ENCODE peak calls at places on chromosomes 6 and 20, in ten cellular contexts. One of them, this sample, is unnamed.

GRCh38 chr6:28807682-28808280 is 116.0 kb downstream of the TRIM27 start:
- DNase-seq in stimulated activated naive B cell treated with anti-CD40 and anti-IgM and Interleukin-4, amounts not matched to agents 10 μg/mL and 1 μg/mL and 100 μg/mL, for 72 hours: no peak
- DNase-seq in posterior cingulate gyrus: no peak
- DNase-seq in HuH-7.5: no peak
- DNase-seq in brain pericyte: no peak
- DNase-seq in effector CD4-positive, alpha-beta T cell: no peak
- DNase-seq in colonic mucosa: peak; percentile 42
- DNase-seq in HCT116: peak; percentile 75
- DNase-seq in spleen: no peak
- DNase-seq in activated T-cell treated with anti-CD3 and anti-CD28 coated beads, Interleukin-2, amount 50 U/mL, for 72 hours: peak; percentile 24
- DNase-seq in this sample: no peak

GRCh38 chr6:12516070-12516469 is 200.5 kb upstream of the PHACTR1 start:
- DNase-seq in stimulated activated naive B cell treated with anti-CD40 and anti-IgM and Interleukin-4, amounts not matched to agents 10 μg/mL and 1 μg/mL and 100 μg/mL, for 72 hours: no peak
- DNase-seq in posterior cingulate gyrus: no peak
- DNase-seq in HuH-7.5: no peak
- DNase-seq in brain pericyte: no peak
- DNase-seq in effector CD4-positive, alpha-beta T cell: no peak
- DNase-seq in colonic mucosa: peak; percentile 41
- DNase-seq in HCT116: no peak
- DNase-seq in spleen: no peak
- DNase-seq in activated T-cell treated with anti-CD3 and anti-CD28 coated beads, Interleukin-2, amount 50 U/mL, for 72 hours: no peak
- DNase-seq in this sample: no peak

GRCh38 chr6:47256361-47256760 is 53.3 kb downstream of the TNFRSF21 start:
- DNase-seq in stimulated activated naive B cell treated with anti-CD40 and anti-IgM and Interleukin-4, amounts not matched to agents 10 μg/mL and 1 μg/mL and 100 μg/mL, for 72 hours: no peak
- DNase-seq in posterior cingulate gyrus: no peak
- DNase-seq in HuH-7.5: no peak
- DNase-seq in brain pericyte: no peak
- DNase-seq in effector CD4-positive, alpha-beta T cell: no peak
- DNase-seq in colonic mucosa: no peak
- DNase-seq in HCT116: no peak
- DNase-seq in spleen: no peak
- DNase-seq in activated T-cell treated with anti-CD3 and anti-CD28 coated beads, Interleukin-2, amount 50 U/mL, for 72 hours: no peak
- DNase-seq in this sample: no peak

GRCh38 chr6:3516094-3516493 is 59.2 kb upstream of the SLC22A23 start:
- DNase-seq in stimulated activated naive B cell treated with anti-CD40 and anti-IgM and Interleukin-4, amounts not matched to agents 10 μg/mL and 1 μg/mL and 100 μg/mL, for 72 hours: no peak
- DNase-seq in posterior cingulate gyrus: no peak
- DNase-seq in HuH-7.5: no peak
- DNase-seq in brain pericyte: no peak
- DNase-seq in effector CD4-positive, alpha-beta T cell: no peak
- DNase-seq in colonic mucosa: no peak
- DNase-seq in HCT116: no peak
- DNase-seq in spleen: no peak
- DNase-seq in activated T-cell treated with anti-CD3 and anti-CD28 coated beads, Interleukin-2, amount 50 U/mL, for 72 hours: no peak
- DNase-seq in this sample: no peak

GRCh38 chr6:137645850-137646249 is 151.7 kb upstream of the OLIG3 start:
- DNase-seq in stimulated activated naive B cell treated with anti-CD40 and anti-IgM and Interleukin-4, amounts not matched to agents 10 μg/mL and 1 μg/mL and 100 μg/mL, for 72 hours: no peak
- DNase-seq in posterior cingulate gyrus: no peak
- DNase-seq in HuH-7.5: no peak
- DNase-seq in brain pericyte: no peak
- DNase-seq in effector CD4-positive, alpha-beta T cell: no peak
- DNase-seq in colonic mucosa: no peak
- DNase-seq in HCT116: no peak
- DNase-seq in spleen: no peak
- DNase-seq in activated T-cell treated with anti-CD3 and anti-CD28 coated beads, Interleukin-2, amount 50 U/mL, for 72 hours: no peak
- DNase-seq in this sample: no peak

GRCh38 chr20:46990017-46990810 is 95.6 kb downstream of the EYA2 start:
- DNase-seq in stimulated activated naive B cell treated with anti-CD40 and anti-IgM and Interleukin-4, amounts not matched to agents 10 μg/mL and 1 μg/mL and 100 μg/mL, for 72 hours: no peak
- DNase-seq in posterior cingulate gyrus: no peak
- DNase-seq in HuH-7.5: no peak
- DNase-seq in brain pericyte: no peak
- DNase-seq in effector CD4-positive, alpha-beta T cell: no peak
- DNase-seq in colonic mucosa: peak; percentile 40
- DNase-seq in HCT116: no peak
- DNase-seq in spleen: no peak
- DNase-seq in activated T-cell treated with anti-CD3 and anti-CD28 coated beads, Interleukin-2, amount 50 U/mL, for 72 hours: peak; percentile 67
- DNase-seq in this sample: no peak

GRCh38 chr6:8131265-8131897 is 29.0 kb upstream of the EEF1E1 start:
- DNase-seq in stimulated activated naive B cell treated with anti-CD40 and anti-IgM and Interleukin-4, amounts not matched to agents 10 μg/mL and 1 μg/mL and 100 μg/mL, for 72 hours: peak; percentile 9
- DNase-seq in posterior cingulate gyrus: no peak
- DNase-seq in HuH-7.5: peak; percentile 22
- DNase-seq in brain pericyte: no peak
- DNase-seq in effector CD4-positive, alpha-beta T cell: peak; percentile 7
- DNase-seq in colonic mucosa: peak; percentile 45
- DNase-seq in HCT116: peak; percentile 61
- DNase-seq in spleen: no peak
- DNase-seq in activated T-cell treated with anti-CD3 and anti-CD28 coated beads, Interleukin-2, amount 50 U/mL, for 72 hours: peak; percentile 52
- DNase-seq in this sample: peak; percentile 70

GRCh38 chr20:58995461-58996225 is 11.4 kb downstream of the CTSZ start:
- DNase-seq in stimulated activated naive B cell treated with anti-CD40 and anti-IgM and Interleukin-4, amounts not matched to agents 10 μg/mL and 1 μg/mL and 100 μg/mL, for 72 hours: no peak
- DNase-seq in posterior cingulate gyrus: no peak
- DNase-seq in HuH-7.5: peak; percentile 87
- DNase-seq in brain pericyte: no peak
- DNase-seq in effector CD4-positive, alpha-beta T cell: no peak
- DNase-seq in colonic mucosa: no peak
- DNase-seq in HCT116: no peak
- DNase-seq in spleen: peak; percentile 44
- DNase-seq in activated T-cell treated with anti-CD3 and anti-CD28 coated beads, Interleukin-2, amount 50 U/mL, for 72 hours: no peak
- DNase-seq in this sample: no peak

GRCh38 chr20:45320948-45321595 is 13.0 kb upstream of the MATN4 start:
- DNase-seq in stimulated activated naive B cell treated with anti-CD40 and anti-IgM and Interleukin-4, amounts not matched to agents 10 μg/mL and 1 μg/mL and 100 μg/mL, for 72 hours: peak; percentile 63
- DNase-seq in posterior cingulate gyrus: no peak
- DNase-seq in HuH-7.5: no peak
- DNase-seq in brain pericyte: no peak
- DNase-seq in effector CD4-positive, alpha-beta T cell: no peak
- DNase-seq in colonic mucosa: no peak
- DNase-seq in HCT116: no peak
- DNase-seq in spleen: no peak
- DNase-seq in activated T-cell treated with anti-CD3 and anti-CD28 coated beads, Interleukin-2, amount 50 U/mL, for 72 hours: no peak
- DNase-seq in this sample: no peak

GRCh38 chr20:59006864-59007757 is at the start of gene CTSZ:
- DNase-seq in stimulated activated naive B cell treated with anti-CD40 and anti-IgM and Interleukin-4, amounts not matched to agents 10 μg/mL and 1 μg/mL and 100 μg/mL, for 72 hours: peak; percentile 71
- DNase-seq in posterior cingulate gyrus: no peak
- DNase-seq in HuH-7.5: peak; percentile 88
- DNase-seq in brain pericyte: no peak
- DNase-seq in effector CD4-positive, alpha-beta T cell: no peak
- DNase-seq in colonic mucosa: peak; percentile 85
- DNase-seq in HCT116: no peak
- DNase-seq in spleen: peak; percentile 94
- DNase-seq in activated T-cell treated with anti-CD3 and anti-CD28 coated beads, Interleukin-2, amount 50 U/mL, for 72 hours: peak; percentile 68
- DNase-seq in this sample: no peak

GRCh38 chr6:140319209-140319608 is 944.8 kb upstream of the CITED2 start:
- DNase-seq in stimulated activated naive B cell treated with anti-CD40 and anti-IgM and Interleukin-4, amounts not matched to agents 10 μg/mL and 1 μg/mL and 100 μg/mL, for 72 hours: no peak
- DNase-seq in posterior cingulate gyrus: no peak
- DNase-seq in HuH-7.5: no peak
- DNase-seq in brain pericyte: no peak
- DNase-seq in effector CD4-positive, alpha-beta T cell: no peak
- DNase-seq in colonic mucosa: no peak
- DNase-seq in HCT116: no peak
- DNase-seq in spleen: no peak
- DNase-seq in activated T-cell treated with anti-CD3 and anti-CD28 coated beads, Interleukin-2, amount 50 U/mL, for 72 hours: no peak
- DNase-seq in this sample: no peak

GRCh38 chr6:145323652-145324051 is 411.7 kb downstream of the EPM2A start:
- DNase-seq in stimulated activated naive B cell treated with anti-CD40 and anti-IgM and Interleukin-4, amounts not matched to agents 10 μg/mL and 1 μg/mL and 100 μg/mL, for 72 hours: no peak
- DNase-seq in posterior cingulate gyrus: no peak
- DNase-seq in HuH-7.5: no peak
- DNase-seq in brain pericyte: no peak
- DNase-seq in effector CD4-positive, alpha-beta T cell: no peak
- DNase-seq in colonic mucosa: no peak
- DNase-seq in HCT116: no peak
- DNase-seq in spleen: no peak
- DNase-seq in activated T-cell treated with anti-CD3 and anti-CD28 coated beads, Interleukin-2, amount 50 U/mL, for 72 hours: no peak
- DNase-seq in this sample: no peak

GRCh38 chr20:4633780-4634179 is 87.9 kb upstream of the PRND start:
- DNase-seq in stimulated activated naive B cell treated with anti-CD40 and anti-IgM and Interleukin-4, amounts not matched to agents 10 μg/mL and 1 μg/mL and 100 μg/mL, for 72 hours: no peak
- DNase-seq in posterior cingulate gyrus: no peak
- DNase-seq in HuH-7.5: no peak
- DNase-seq in brain pericyte: no peak
- DNase-seq in effector CD4-positive, alpha-beta T cell: no peak
- DNase-seq in colonic mucosa: no peak
- DNase-seq in HCT116: no peak
- DNase-seq in spleen: no peak
- DNase-seq in activated T-cell treated with anti-CD3 and anti-CD28 coated beads, Interleukin-2, amount 50 U/mL, for 72 hours: no peak
- DNase-seq in this sample: no peak